ENCODE peak calls at places on chromosomes 7 and 10, in seven cellular contexts. A is hepatocyte; N is upper lobe of left lung; H is stimulated activated CD4-positive, alpha-beta T cell treated with anti-CD3 and anti-CD28 coated beads, Interleukin-1b, Interleukin-23, amount 100 ng/mL, for 24 hours; E is nucleus accumbens; Z is activated CD4-positive, alpha-beta T cell treated with anti-CD3 and anti-CD28 coated beads, Interleukin-2, amount 10 ng/mL, durations not matched to agents 7 days and 5 days; L is amniotic epithelial cell. D is an unnamed sample.

GRCh38 chr10:86651021-86651471 is 3.3 kb upstream of the OPN4 start:
- DNase-seq in E (no peak), A (no peak), N (no peak), Z (no peak), H (no peak), L (no peak), D (no peak)

GRCh38 chr10:11142809-11143208 is 125.1 kb downstream of the CELF2 start:
- DNase-seq in N (no peak), H (no peak), E (no peak), Z (no peak), L (no peak), A (no peak), D (no peak)

GRCh38 chr7:39184387-39184786 is 206.7 kb downstream of the POU6F2 start:
- DNase-seq in L (no peak), A (peak; percentile 32), Z (no peak), E (no peak), H (no peak), N (no peak), D (no peak)

GRCh38 chr7:1270181-1270580 is 37.5 kb downstream of the UNCX start:
- DNase-seq in E (no peak), L (no peak), A (no peak), N (no peak), Z (no peak), H (no peak), D (no peak)

GRCh38 chr7:2936301-2936700 is 92.2 kb upstream of the GNA12 start:
- DNase-seq in E (no peak), L (no peak), N (no peak), H (no peak), A (no peak), Z (no peak), D (no peak)

GRCh38 chr7:2621061-2621828 is 10.5 kb upstream of the TTYH3 start:
- DNase-seq in A (peak; percentile 83), L (peak; percentile 87), N (peak; percentile 88), H (no peak), E (no peak), Z (no peak), D (no peak)

GRCh38 chr7:85471740-85472139 is 284.9 kb upstream of the SEMA3D start:
- DNase-seq in A (no peak), L (peak; percentile 72), E (no peak), Z (peak; percentile 5), H (no peak), N (no peak), D (no peak)

GRCh38 chr10:53843691-53844362 is 957.2 kb downstream of the PCDH15 start:
- DNase-seq in E (no peak), L (no peak), H (no peak), N (no peak), A (peak; percentile 13), Z (no peak), D (no peak)

GRCh38 chr10:77605466-77605865 is 32.1 kb downstream of the KCNMA1 start:
- DNase-seq in Z (no peak), E (no peak), A (no peak), L (no peak), N (no peak), H (no peak), D (no peak)

GRCh38 chr7:96481831-96482230 is 159.9 kb upstream of the SLC25A13 start:
- DNase-seq in N (no peak), E (no peak), L (peak; percentile 46), Z (no peak), A (no peak), H (no peak), D (no peak)

GRCh38 chr10:6009159-6009558 is 31.8 kb upstream of the IL15RA start:
- DNase-seq in E (no peak), H (no peak), A (no peak), Z (no peak), L (peak; percentile 95), N (no peak), D (no peak)

GRCh38 chr7:39310699-39311098 is 255.5 kb upstream of the YAE1 start:
- DNase-seq in Z (no peak), E (no peak), A (no peak), N (peak; percentile 32), L (no peak), H (no peak), D (no peak)

GRCh38 chr10:91462423-91462822 is 52.3 kb downstream of the HECTD2 start:
- DNase-seq in N (no peak), E (no peak), Z (no peak), A (no peak), L (peak; percentile 25), H (no peak), D (no peak)

GRCh38 chr7:22572937-22573336 is 72.9 kb upstream of the STEAP1B start:
- DNase-seq in A (no peak), H (no peak), Z (no peak), N (no peak), E (no peak), L (no peak), D (no peak)

GRCh38 chr7:34036069-34036920 is 131.0 kb downstream of the BMPER start:
- DNase-seq in L (peak; percentile 84), E (no peak), Z (no peak), H (no peak), A (peak; percentile 75), N (no peak), D (no peak)

GRCh38 chr7:93307943-93308342 is 75.8 kb downstream of the VPS50 start:
- DNase-seq in E (no peak), L (no peak), A (no peak), H (no peak), Z (no peak), N (no peak), D (no peak)

GRCh38 chr10:52956861-52957260 is 184.3 kb upstream of the MBL2 start:
- DNase-seq in Z (no peak), N (no peak), L (peak; percentile 34), A (no peak), E (no peak), H (no peak), D (no peak)

GRCh38 chr7:74043523-74043951 is 15.6 kb downstream of the ELN start:
- DNase-seq in L (no peak), H (no peak), E (no peak), Z (no peak), A (no peak), N (no peak), D (no peak)

GRCh38 chr10:89296227-89296648 is 5.6 kb upstream of the IFIT2 start:
- DNase-seq in Z (no peak), H (no peak), L (peak; percentile 82), A (no peak), N (no peak), E (no peak), D (no peak)

GRCh38 chr7:51601461-51601860 is 284.9 kb upstream of the COBL start:
- DNase-seq in N (no peak), Z (no peak), H (no peak), A (no peak), E (no peak), L (no peak), D (no peak)

GRCh38 chr7:157577061-157577460 is 240.3 kb downstream of the DNAJB6 start:
- DNase-seq in Z (no peak), N (no peak), L (no peak), E (no peak), H (no peak), A (no peak), D (no peak)

GRCh38 chr7:46834921-46835320 is 747.0 kb downstream of the TNS3 start:
- DNase-seq in Z (no peak), L (no peak), H (no peak), N (no peak), E (no peak), A (no peak), D (no peak)

GRCh38 chr7:69599211-69599878 is 1.1 kb downstream of the AUTS2 start:
- DNase-seq in H (no peak), A (peak; percentile 32), N (peak; percentile 88), Z (no peak), E (no peak), L (no peak), D (peak; percentile 73)

GRCh38 chr10:14507156-14507555 is 176.4 kb upstream of the FRMD4A start:
- DNase-seq in L (no peak), E (no peak), A (no peak), Z (peak; percentile 65), H (no peak), N (no peak), D (no peak)

GRCh38 chr7:19377611-19378339 is 232.6 kb upstream of the FERD3L start:
- DNase-seq in N (no peak), H (no peak), L (peak; percentile 53), E (no peak), A (peak; percentile 9), Z (no peak), D (no peak)

GRCh38 chr10:79207726-79208125 is 139.0 kb downstream of the ZMIZ1 start:
- DNase-seq in N (no peak), Z (no peak), H (no peak), A (no peak), E (no peak), L (no peak), D (no peak)

GRCh38 chr7:87107949-87108757 is 44.1 kb upstream of the DMTF1 start:
- DNase-seq in A (no peak), L (no peak), Z (no peak), N (no peak), H (no peak), E (no peak), D (no peak)

GRCh38 chr7:1223196-1224092 is 9.2 kb upstream of the UNCX start:
- DNase-seq in N (no peak), Z (no peak), E (no peak), L (no peak), A (no peak), H (no peak), D (peak; percentile 59)